ENCODE peak calls at places on chromosomes 12 and 14, in five cellular contexts. A is SJSA1; I is AG09319; H is stimulated activated CD8-positive, alpha-beta memory T cell treated with anti-CD3 and anti-CD28 coated beads, Interleukin-2, amount 100 ng/mL, for 48 hours; D is aorta. T is an unnamed sample.

GRCh38 chr14:33362934-33363333 is 424.3 kb downstream of the NPAS3 start:
- DNase-seq in A (no peak), I (no peak), H (no peak), D (no peak), T (no peak)

GRCh38 chr12:21991526-21991925 is 50.3 kb upstream of the ABCC9 start:
- DNase-seq in A (no peak), I (no peak), H (no peak), D (no peak), T (no peak)

GRCh38 chr14:94376976-94377865 is 11.2 kb downstream of the SERPINA1 start:
- DNase-seq in A (no peak), I (no peak), H (no peak), D (no peak), T (no peak)

GRCh38 chr12:94718114-94718513 is 67.8 kb upstream of the TMCC3 start:
- DNase-seq in A (no peak), I (no peak), H (no peak), D (no peak), T (no peak)

GRCh38 chr14:89617142-89617460 is 200.1 kb upstream of the FOXN3 start:
- DNase-seq in A (no peak), I (no peak), H (no peak), D (no peak), T (no peak)

GRCh38 chr14:32567543-32568384 is 238.7 kb downstream of the AKAP6 start:
- DNase-seq in A (peak), I (no peak), H (no peak), D (no peak), T (no peak)

GRCh38 chr14:94750371-94750770 is 19.5 kb downstream of the GSC start:
- DNase-seq in A (no peak), I (no peak), H (no peak), D (no peak), T (no peak)

GRCh38 chr12:124537525-124538193 is 29.8 kb downstream of the NCOR2 start:
- DNase-seq in A (no peak), I (no peak), H (no peak), D (no peak), T (no peak)

GRCh38 chr12:79531547-79531946 is 159.2 kb downstream of the PAWR start:
- DNase-seq in A (no peak), I (no peak), H (no peak), D (no peak), T (no peak)

GRCh38 chr12:57552692-57553321 is 3.0 kb downstream of the KIF5A start:
- DNase-seq in A (no peak), I (no peak), H (no peak), D (no peak), T (no peak)

GRCh38 chr14:22510527-22511110 is 78.4 kb downstream of the DAD1 start:
- DNase-seq in A (peak), I (no peak), H (no peak), D (no peak), T (no peak)

GRCh38 chr12:26696613-26697092 is 136.3 kb downstream of the ITPR2 start:
- DNase-seq in A (no peak), I (no peak), H (no peak), D (no peak), T (no peak)

GRCh38 chr14:53942970-53943750 is 13.5 kb downstream of the BMP4 start:
- DNase-seq in A (no peak), I (no peak), H (no peak), D (no peak), T (no peak)